ENCODE peak calls at places on chromosomes 13 and 19, in ten cellular contexts. One of them, this sample, is unnamed.

GRCh38 chr13:46383383-46383782 is 3.7 kb downstream of the RUBCNL start:
- DNase-seq in effector CD4-positive, alpha-beta T cell: no peak
- DNase-seq in HTR-8/SVneo: no peak
- DNase-seq in activated CD4-positive, alpha-beta T cell treated with anti-CD3 and anti-CD28 coated beads, Interleukin-2, amount 50 U/mL, for 1 hour: no peak
- DNase-seq in Calu3: no peak
- DNase-seq in substantia nigra: no peak
- DNase-seq in SW 1271: no peak
- DNase-seq in IMR-90: no peak
- DNase-seq in left kidney: no peak
- DNase-seq in NCI-H345: no peak
- DNase-seq in this sample: no peak

GRCh38 chr13:25819856-25820530 is 231.8 kb downstream of the SHISA2 start:
- DNase-seq in SW 1271: no peak
- DNase-seq in substantia nigra: no peak
- DNase-seq in left kidney: no peak
- DNase-seq in Calu3: no peak
- DNase-seq in activated CD4-positive, alpha-beta T cell treated with anti-CD3 and anti-CD28 coated beads, Interleukin-2, amount 50 U/mL, for 1 hour: no peak
- DNase-seq in NCI-H345: peak; percentile 79
- DNase-seq in HTR-8/SVneo: no peak
- DNase-seq in IMR-90: no peak
- DNase-seq in effector CD4-positive, alpha-beta T cell: no peak
- DNase-seq in this sample: peak; percentile 26

GRCh38 chr13:20142927-20143480 is 17.8 kb downstream of the GJA3 start:
- DNase-seq in activated CD4-positive, alpha-beta T cell treated with anti-CD3 and anti-CD28 coated beads, Interleukin-2, amount 50 U/mL, for 1 hour: no peak
- DNase-seq in SW 1271: no peak
- DNase-seq in effector CD4-positive, alpha-beta T cell: no peak
- DNase-seq in left kidney: no peak
- DNase-seq in substantia nigra: no peak
- DNase-seq in IMR-90: no peak
- DNase-seq in NCI-H345: no peak
- DNase-seq in HTR-8/SVneo: no peak
- DNase-seq in Calu3: no peak
- DNase-seq in this sample: no peak

GRCh38 chr19:16326401-16327130 is 1.9 kb downstream of the KLF2 start:
- DNase-seq in substantia nigra: no peak
- DNase-seq in activated CD4-positive, alpha-beta T cell treated with anti-CD3 and anti-CD28 coated beads, Interleukin-2, amount 50 U/mL, for 1 hour: peak; percentile 51
- DNase-seq in SW 1271: peak; percentile 28
- DNase-seq in IMR-90: no peak
- DNase-seq in effector CD4-positive, alpha-beta T cell: peak; percentile 45
- DNase-seq in HTR-8/SVneo: no peak
- DNase-seq in left kidney: peak; percentile 41
- DNase-seq in NCI-H345: no peak
- DNase-seq in Calu3: no peak
- DNase-seq in this sample: no peak

GRCh38 chr13:105587786-105588185 is 947.7 kb downstream of the EFNB2 start:
- DNase-seq in IMR-90: peak; percentile 2
- DNase-seq in HTR-8/SVneo: peak; percentile 18
- DNase-seq in Calu3: peak; percentile 8
- DNase-seq in SW 1271: no peak
- DNase-seq in substantia nigra: no peak
- DNase-seq in left kidney: peak; percentile 14
- DNase-seq in effector CD4-positive, alpha-beta T cell: no peak
- DNase-seq in NCI-H345: no peak
- DNase-seq in activated CD4-positive, alpha-beta T cell treated with anti-CD3 and anti-CD28 coated beads, Interleukin-2, amount 50 U/mL, for 1 hour: no peak
- DNase-seq in this sample: no peak

GRCh38 chr13:50995870-50996269 is 86.3 kb downstream of the RNASEH2B start:
- DNase-seq in Calu3: no peak
- DNase-seq in left kidney: peak; percentile 61
- DNase-seq in SW 1271: no peak
- DNase-seq in HTR-8/SVneo: no peak
- DNase-seq in IMR-90: no peak
- DNase-seq in NCI-H345: no peak
- DNase-seq in effector CD4-positive, alpha-beta T cell: no peak
- DNase-seq in activated CD4-positive, alpha-beta T cell treated with anti-CD3 and anti-CD28 coated beads, Interleukin-2, amount 50 U/mL, for 1 hour: no peak
- DNase-seq in substantia nigra: no peak
- DNase-seq in this sample: no peak

GRCh38 chr13:96768524-96768923 is 225.8 kb downstream of the OXGR1 start:
- DNase-seq in activated CD4-positive, alpha-beta T cell treated with anti-CD3 and anti-CD28 coated beads, Interleukin-2, amount 50 U/mL, for 1 hour: no peak
- DNase-seq in left kidney: no peak
- DNase-seq in effector CD4-positive, alpha-beta T cell: no peak
- DNase-seq in IMR-90: no peak
- DNase-seq in SW 1271: no peak
- DNase-seq in NCI-H345: no peak
- DNase-seq in Calu3: no peak
- DNase-seq in substantia nigra: no peak
- DNase-seq in HTR-8/SVneo: no peak
- DNase-seq in this sample: no peak

GRCh38 chr13:98109226-98109625 is 33.7 kb upstream of the FARP1 start:
- DNase-seq in NCI-H345: no peak
- DNase-seq in HTR-8/SVneo: no peak
- DNase-seq in IMR-90: no peak
- DNase-seq in left kidney: no peak
- DNase-seq in Calu3: no peak
- DNase-seq in substantia nigra: no peak
- DNase-seq in effector CD4-positive, alpha-beta T cell: no peak
- DNase-seq in SW 1271: no peak
- DNase-seq in activated CD4-positive, alpha-beta T cell treated with anti-CD3 and anti-CD28 coated beads, Interleukin-2, amount 50 U/mL, for 1 hour: no peak
- DNase-seq in this sample: no peak

GRCh38 chr13:112270951-112271350 is 105.2 kb upstream of the SPACA7 start:
- DNase-seq in activated CD4-positive, alpha-beta T cell treated with anti-CD3 and anti-CD28 coated beads, Interleukin-2, amount 50 U/mL, for 1 hour: no peak
- DNase-seq in SW 1271: no peak
- DNase-seq in IMR-90: no peak
- DNase-seq in effector CD4-positive, alpha-beta T cell: no peak
- DNase-seq in Calu3: no peak
- DNase-seq in NCI-H345: no peak
- DNase-seq in left kidney: no peak
- DNase-seq in substantia nigra: no peak
- DNase-seq in HTR-8/SVneo: no peak
- DNase-seq in this sample: no peak

GRCh38 chr13:78133511-78133910 is 214.9 kb upstream of the EDNRB start:
- DNase-seq in activated CD4-positive, alpha-beta T cell treated with anti-CD3 and anti-CD28 coated beads, Interleukin-2, amount 50 U/mL, for 1 hour: no peak
- DNase-seq in effector CD4-positive, alpha-beta T cell: no peak
- DNase-seq in IMR-90: no peak
- DNase-seq in NCI-H345: no peak
- DNase-seq in SW 1271: no peak
- DNase-seq in Calu3: no peak
- DNase-seq in HTR-8/SVneo: no peak
- DNase-seq in left kidney: no peak
- DNase-seq in substantia nigra: no peak
- DNase-seq in this sample: no peak

GRCh38 chr19:14146789-14147216 is 10.4 kb upstream of the ASF1B start:
- DNase-seq in effector CD4-positive, alpha-beta T cell: no peak
- DNase-seq in IMR-90: peak; percentile 84
- DNase-seq in Calu3: no peak
- DNase-seq in SW 1271: no peak
- DNase-seq in left kidney: peak; percentile 83
- DNase-seq in NCI-H345: no peak
- DNase-seq in HTR-8/SVneo: peak; percentile 59
- DNase-seq in substantia nigra: no peak
- DNase-seq in activated CD4-positive, alpha-beta T cell treated with anti-CD3 and anti-CD28 coated beads, Interleukin-2, amount 50 U/mL, for 1 hour: no peak
- DNase-seq in this sample: peak; percentile 62

GRCh38 chr19:18439025-18439909 is 1.3 kb upstream of the ISYNA1 start:
- DNase-seq in substantia nigra: no peak
- DNase-seq in NCI-H345: no peak
- DNase-seq in effector CD4-positive, alpha-beta T cell: no peak
- DNase-seq in activated CD4-positive, alpha-beta T cell treated with anti-CD3 and anti-CD28 coated beads, Interleukin-2, amount 50 U/mL, for 1 hour: no peak
- DNase-seq in left kidney: peak; percentile 75
- DNase-seq in Calu3: peak; percentile 37
- DNase-seq in IMR-90: peak; percentile 77
- DNase-seq in SW 1271: peak; percentile 23
- DNase-seq in HTR-8/SVneo: no peak
- DNase-seq in this sample: no peak

GRCh38 chr19:13428352-13428751 is 77.9 kb downstream of the CACNA1A start:
- DNase-seq in activated CD4-positive, alpha-beta T cell treated with anti-CD3 and anti-CD28 coated beads, Interleukin-2, amount 50 U/mL, for 1 hour: peak; percentile 10
- DNase-seq in SW 1271: peak; percentile 43
- DNase-seq in NCI-H345: peak; percentile 4
- DNase-seq in left kidney: no peak
- DNase-seq in substantia nigra: no peak
- DNase-seq in Calu3: peak; percentile 21
- DNase-seq in effector CD4-positive, alpha-beta T cell: no peak
- DNase-seq in IMR-90: peak; percentile 17
- DNase-seq in HTR-8/SVneo: peak; percentile 30
- DNase-seq in this sample: peak; percentile 20

GRCh38 chr13:30047154-30047874 is 196.9 kb upstream of the UBL3 start:
- DNase-seq in IMR-90: peak; percentile 11
- DNase-seq in substantia nigra: no peak
- DNase-seq in NCI-H345: no peak
- DNase-seq in SW 1271: no peak
- DNase-seq in left kidney: no peak
- DNase-seq in Calu3: no peak
- DNase-seq in effector CD4-positive, alpha-beta T cell: no peak
- DNase-seq in HTR-8/SVneo: no peak
- DNase-seq in activated CD4-positive, alpha-beta T cell treated with anti-CD3 and anti-CD28 coated beads, Interleukin-2, amount 50 U/mL, for 1 hour: no peak
- DNase-seq in this sample: no peak